ENCODE peak calls at places on chromosomes 4 and X, in six cellular contexts. One of them, this sample, is unnamed.

GRCh38 chrX:123169247-123169901 is 14.7 kb upstream of the GRIA3 start:
- DNase-seq in fibroblast of lung: no peak
- DNase-seq in neural progenitor cell: no peak
- DNase-seq in right atrium auricular region: no peak
- DNase-seq in left ventricle myocardium inferior: no peak
- DNase-seq in uterus: no peak
- DNase-seq in this sample: no peak

GRCh38 chr4:9943761-9944160 is 77.5 kb downstream of the SLC2A9 start:
- DNase-seq in fibroblast of lung: no peak
- DNase-seq in neural progenitor cell: no peak
- DNase-seq in right atrium auricular region: peak
- DNase-seq in left ventricle myocardium inferior: no peak
- DNase-seq in uterus: no peak
- DNase-seq in this sample: no peak

GRCh38 chrX:153635788-153636668 is 11.0 kb upstream of the DUSP9 start:
- DNase-seq in fibroblast of lung: no peak
- DNase-seq in neural progenitor cell: peak
- DNase-seq in right atrium auricular region: no peak
- DNase-seq in left ventricle myocardium inferior: no peak
- DNase-seq in uterus: peak
- DNase-seq in this sample: no peak

GRCh38 chrX:12378706-12379105 is 240.4 kb downstream of the FRMPD4 start:
- DNase-seq in fibroblast of lung: no peak
- DNase-seq in neural progenitor cell: no peak
- DNase-seq in right atrium auricular region: no peak
- DNase-seq in left ventricle myocardium inferior: no peak
- DNase-seq in uterus: no peak
- DNase-seq in this sample: peak

GRCh38 chrX:153708415-153708814 is 15.8 kb downstream of the BCAP31 start:
- DNase-seq in fibroblast of lung: peak
- DNase-seq in neural progenitor cell: peak
- DNase-seq in right atrium auricular region: peak
- DNase-seq in left ventricle myocardium inferior: peak
- DNase-seq in uterus: peak
- DNase-seq in this sample: peak

GRCh38 chr4:152831416-152831815 is 51.7 kb downstream of the ARFIP1 start:
- DNase-seq in fibroblast of lung: no peak
- DNase-seq in neural progenitor cell: no peak
- DNase-seq in right atrium auricular region: no peak
- DNase-seq in left ventricle myocardium inferior: no peak
- DNase-seq in uterus: no peak
- DNase-seq in this sample: peak

GRCh38 chr4:81032805-81033684 is 2.5 kb downstream of the BMP3 start:
- DNase-seq in fibroblast of lung: no peak
- DNase-seq in neural progenitor cell: peak
- DNase-seq in right atrium auricular region: no peak
- DNase-seq in left ventricle myocardium inferior: no peak
- DNase-seq in uterus: no peak
- DNase-seq in this sample: no peak

GRCh38 chr4:7799723-7800122 is 139.9 kb downstream of the AFAP1 start:
- DNase-seq in fibroblast of lung: no peak
- DNase-seq in neural progenitor cell: no peak
- DNase-seq in right atrium auricular region: no peak
- DNase-seq in left ventricle myocardium inferior: no peak
- DNase-seq in uterus: no peak
- DNase-seq in this sample: no peak

GRCh38 chrX:1601051-1601767 is 9.8 kb downstream of the AKAP17A start:
- DNase-seq in fibroblast of lung: no peak
- DNase-seq in neural progenitor cell: no peak
- DNase-seq in right atrium auricular region: no peak
- DNase-seq in left ventricle myocardium inferior: no peak
- DNase-seq in uterus: no peak
- DNase-seq in this sample: no peak

GRCh38 chr4:48081196-48081595 is 52.9 kb downstream of the TXK start:
- DNase-seq in fibroblast of lung: no peak
- DNase-seq in neural progenitor cell: no peak
- DNase-seq in right atrium auricular region: no peak
- DNase-seq in left ventricle myocardium inferior: no peak
- DNase-seq in uterus: no peak
- DNase-seq in this sample: no peak

GRCh38 chr4:69124941-69125340 is 28.7 kb downstream of the UGT2B7 start:
- DNase-seq in fibroblast of lung: no peak
- DNase-seq in neural progenitor cell: no peak
- DNase-seq in right atrium auricular region: no peak
- DNase-seq in left ventricle myocardium inferior: no peak
- DNase-seq in uterus: no peak
- DNase-seq in this sample: no peak

GRCh38 chr4:171639540-171639939 is 173.7 kb upstream of the GALNTL6 start:
- DNase-seq in fibroblast of lung: no peak
- DNase-seq in neural progenitor cell: no peak
- DNase-seq in right atrium auricular region: no peak
- DNase-seq in left ventricle myocardium inferior: no peak
- DNase-seq in uterus: no peak
- DNase-seq in this sample: no peak

GRCh38 chrX:133523526-133523925 is 108.2 kb upstream of the GPC4 start:
- DNase-seq in fibroblast of lung: no peak
- DNase-seq in neural progenitor cell: no peak
- DNase-seq in right atrium auricular region: no peak
- DNase-seq in left ventricle myocardium inferior: no peak
- DNase-seq in uterus: no peak
- DNase-seq in this sample: no peak

GRCh38 chr4:78660559-78660958 is 109.0 kb downstream of the ANXA3 start:
- DNase-seq in fibroblast of lung: no peak
- DNase-seq in neural progenitor cell: no peak
- DNase-seq in right atrium auricular region: no peak
- DNase-seq in left ventricle myocardium inferior: no peak
- DNase-seq in uterus: no peak
- DNase-seq in this sample: no peak

GRCh38 chr4:78665216-78665615 is 110.9 kb upstream of the BMP2K start:
- DNase-seq in fibroblast of lung: no peak
- DNase-seq in neural progenitor cell: no peak
- DNase-seq in right atrium auricular region: no peak
- DNase-seq in left ventricle myocardium inferior: no peak
- DNase-seq in uterus: no peak
- DNase-seq in this sample: no peak

GRCh38 chr4:78661086-78661690 is 109.6 kb downstream of the ANXA3 start:
- DNase-seq in fibroblast of lung: no peak
- DNase-seq in neural progenitor cell: no peak
- DNase-seq in right atrium auricular region: no peak
- DNase-seq in left ventricle myocardium inferior: no peak
- DNase-seq in uterus: no peak
- DNase-seq in this sample: no peak

GRCh38 chr4:78661923-78662521 is 110.5 kb downstream of the ANXA3 start:
- DNase-seq in fibroblast of lung: peak
- DNase-seq in neural progenitor cell: peak
- DNase-seq in right atrium auricular region: no peak
- DNase-seq in left ventricle myocardium inferior: no peak
- DNase-seq in uterus: no peak
- DNase-seq in this sample: peak

DNA sequence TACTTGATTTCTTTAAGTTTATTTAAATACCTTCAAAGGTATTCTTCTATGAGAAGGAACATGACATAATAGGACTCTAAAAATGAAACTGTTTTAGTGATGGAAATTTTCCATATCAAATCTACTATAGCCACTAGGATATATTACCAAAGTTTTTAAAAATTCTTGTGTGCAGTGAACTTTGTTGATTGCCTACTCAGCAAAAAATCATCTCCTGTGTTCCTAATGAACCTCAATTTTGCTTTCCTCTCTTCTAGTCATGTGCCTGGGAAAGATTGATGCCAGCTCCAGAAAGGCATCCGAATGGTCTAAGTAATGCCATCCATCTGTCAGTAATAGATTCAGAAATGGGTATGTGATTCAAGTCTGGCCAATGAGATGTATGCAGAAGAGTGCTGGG is 111.1 kb downstream of the ANXA3 start:
- DNase-seq in fibroblast of lung: no peak
- DNase-seq in neural progenitor cell: no peak
- DNase-seq in right atrium auricular region: no peak
- DNase-seq in left ventricle myocardium inferior: no peak
- DNase-seq in uterus: no peak
- DNase-seq in this sample: no peak
- H3K4me3 ChIP-seq in fibroblast of lung: no peak
- H3K4me3 ChIP-seq in neural progenitor cell: no peak
- H3K4me3 ChIP-seq in right atrium auricular region: no peak
- H3K4me3 ChIP-seq in left ventricle myocardium inferior: no peak
- H3K4me3 ChIP-seq in uterus: no peak
- H3K4me3 ChIP-seq in this sample: no peak

GRCh38 chrX:120450163-120450562 is 18.9 kb downstream of the LAMP2 start:
- DNase-seq in fibroblast of lung: peak
- DNase-seq in neural progenitor cell: peak
- DNase-seq in right atrium auricular region: no peak
- DNase-seq in left ventricle myocardium inferior: no peak
- DNase-seq in uterus: no peak
- DNase-seq in this sample: peak

GRCh38 chrX:120446503-120446902 is 22.6 kb downstream of the LAMP2 start:
- DNase-seq in fibroblast of lung: peak
- DNase-seq in neural progenitor cell: no peak
- DNase-seq in right atrium auricular region: no peak
- DNase-seq in left ventricle myocardium inferior: no peak
- DNase-seq in uterus: no peak
- DNase-seq in this sample: peak

GRCh38 chrX:120456973-120457372 is 12.1 kb downstream of the LAMP2 start:
- DNase-seq in fibroblast of lung: no peak
- DNase-seq in neural progenitor cell: no peak
- DNase-seq in right atrium auricular region: no peak
- DNase-seq in left ventricle myocardium inferior: no peak
- DNase-seq in uterus: no peak
- DNase-seq in this sample: peak

GRCh38 chrX:120453985-120454384 is 15.1 kb downstream of the LAMP2 start:
- DNase-seq in fibroblast of lung: no peak
- DNase-seq in neural progenitor cell: no peak
- DNase-seq in right atrium auricular region: no peak
- DNase-seq in left ventricle myocardium inferior: no peak
- DNase-seq in uterus: no peak
- DNase-seq in this sample: no peak

DNA sequence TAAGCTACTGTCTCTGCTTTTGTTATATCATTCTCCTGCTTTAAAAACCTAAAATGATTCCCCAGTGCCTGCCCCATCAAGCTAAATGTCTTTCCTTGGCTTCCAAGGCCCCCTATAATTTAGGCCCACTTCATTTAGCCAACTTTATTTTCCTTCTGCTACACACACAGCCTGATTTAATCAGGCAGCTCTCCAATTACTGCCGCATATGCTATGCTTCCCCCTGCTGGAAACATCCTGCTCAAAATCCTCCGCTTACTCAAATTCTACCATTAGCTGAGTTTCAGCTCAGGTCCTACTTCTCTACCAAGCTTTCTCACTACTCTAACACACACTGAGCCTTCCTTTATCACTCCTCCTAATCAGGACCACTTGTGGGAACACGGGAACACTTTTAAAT is 17.0 kb downstream of the LAMP2 start:
- DNase-seq in fibroblast of lung: peak
- DNase-seq in neural progenitor cell: peak
- DNase-seq in right atrium auricular region: no peak
- DNase-seq in left ventricle myocardium inferior: no peak
- DNase-seq in uterus: no peak
- DNase-seq in this sample: peak
- TF ChIP-seq CTCF in fibroblast of lung: peak
- TF ChIP-seq CTCF in neural progenitor cell: peak
- TF ChIP-seq CTCF in right atrium auricular region: peak
- TF ChIP-seq CTCF in left ventricle myocardium inferior: peak
- TF ChIP-seq CTCF in uterus: peak
- TF ChIP-seq CTCF in this sample: peak

DNA sequence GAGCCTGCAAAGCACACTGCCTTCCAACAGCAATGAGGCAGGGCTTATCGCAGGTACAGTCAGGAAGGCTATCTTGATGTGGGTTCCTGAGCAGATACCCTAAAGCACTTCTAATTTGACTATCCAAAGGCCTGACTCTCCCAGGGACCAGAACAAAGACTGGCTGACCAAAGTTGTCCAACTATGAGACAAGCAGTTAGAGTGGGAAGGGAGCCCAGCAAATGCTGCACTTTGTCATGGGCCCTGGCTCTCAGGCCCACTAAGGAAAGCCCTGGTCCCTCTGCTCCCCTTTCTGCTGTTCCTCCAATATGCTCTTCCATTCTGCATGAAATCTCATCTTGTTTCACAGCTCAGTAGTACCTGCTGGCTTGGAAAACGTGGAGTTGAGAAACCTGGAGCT is 391.0 kb downstream of the RAB28 start:
- DNase-seq in fibroblast of lung: no peak
- DNase-seq in neural progenitor cell: no peak
- DNase-seq in right atrium auricular region: no peak
- DNase-seq in left ventricle myocardium inferior: no peak
- DNase-seq in uterus: no peak
- DNase-seq in this sample: no peak
- H3K4me3 ChIP-seq in fibroblast of lung: no peak
- H3K4me3 ChIP-seq in neural progenitor cell: no peak
- H3K4me3 ChIP-seq in right atrium auricular region: no peak
- H3K4me3 ChIP-seq in left ventricle myocardium inferior: no peak
- H3K4me3 ChIP-seq in uterus: no peak
- H3K4me3 ChIP-seq in this sample: no peak

GRCh38 chrX:64570204-64570603 is 175.0 kb upstream of the MTMR8 start:
- DNase-seq in fibroblast of lung: no peak
- DNase-seq in neural progenitor cell: peak
- DNase-seq in right atrium auricular region: no peak
- DNase-seq in left ventricle myocardium inferior: no peak
- DNase-seq in uterus: no peak
- DNase-seq in this sample: no peak
- TF ChIP-seq CTCF in fibroblast of lung: no peak
- TF ChIP-seq CTCF in neural progenitor cell: peak
- TF ChIP-seq CTCF in right atrium auricular region: no peak
- TF ChIP-seq CTCF in left ventricle myocardium inferior: no peak
- TF ChIP-seq CTCF in uterus: no peak
- TF ChIP-seq CTCF in this sample: no peak

DNA sequence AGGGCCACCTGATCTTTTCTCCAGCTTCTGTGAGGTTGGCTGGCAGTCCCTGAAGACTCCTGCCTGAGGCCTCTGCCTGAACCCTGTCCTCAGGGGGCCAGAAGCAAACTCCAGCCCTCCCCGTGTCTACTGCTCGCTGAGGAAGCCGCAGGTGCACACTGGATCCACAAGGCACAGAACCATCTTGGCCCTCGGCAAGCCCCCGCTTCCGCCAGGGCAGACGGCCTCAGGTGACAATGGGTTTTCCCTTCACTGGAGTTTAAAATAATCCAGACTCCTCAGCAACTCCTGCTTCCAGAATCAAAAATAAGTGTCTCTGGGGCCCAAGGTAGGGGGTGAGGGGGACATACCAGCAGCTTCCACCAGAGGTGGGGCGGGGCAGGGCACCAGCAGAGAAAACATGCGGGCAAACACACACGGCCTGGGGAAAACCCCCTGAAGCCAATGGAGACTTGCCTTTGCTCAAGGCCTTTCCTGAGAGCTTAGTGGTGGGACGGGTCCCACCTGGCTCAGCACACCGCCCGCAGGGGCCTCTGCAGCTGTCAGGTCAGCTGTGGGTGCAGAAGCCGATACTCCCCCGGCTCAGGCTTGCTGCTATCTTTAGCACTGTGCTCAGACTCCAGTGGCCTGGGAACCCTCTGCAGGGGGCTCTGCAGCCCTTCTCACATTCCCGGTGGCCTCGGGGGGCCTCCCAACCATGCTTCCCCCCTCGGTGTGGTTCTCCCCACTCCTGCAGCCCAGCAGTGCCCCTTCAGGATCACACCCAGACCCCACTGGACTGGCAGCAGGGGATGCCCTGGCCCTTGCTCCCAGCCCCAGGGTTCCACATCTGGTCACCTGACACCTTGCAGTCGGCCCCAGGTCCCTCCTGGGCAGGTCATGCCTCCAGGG is 1.9 kb downstream of the MYL5 start:
- DNase-seq in fibroblast of lung: no peak
- DNase-seq in neural progenitor cell: no peak
- DNase-seq in right atrium auricular region: no peak
- DNase-seq in left ventricle myocardium inferior: no peak
- DNase-seq in uterus: no peak
- DNase-seq in this sample: no peak
- H3K4me3 ChIP-seq in fibroblast of lung: no peak
- H3K4me3 ChIP-seq in neural progenitor cell: no peak
- H3K4me3 ChIP-seq in right atrium auricular region: no peak
- H3K4me3 ChIP-seq in left ventricle myocardium inferior: no peak
- H3K4me3 ChIP-seq in uterus: no peak
- H3K4me3 ChIP-seq in this sample: no peak

This sample was measured in AG10803.